ENCODE peak calls at places on chromosomes 2 and 18, in nine cellular contexts. U is CMK, L is NCI-H2081, S is DMS 273 treated with DMSO at 0.1 percent for 48 hours, T is NCI-H69, K is brain microvascular endothelial cell, Z is omental fat pad, D is H9, X is GM13977. V is an unnamed sample.

GRCh38 chr18:32157580-32157979 is 32.3 kb upstream of the MEP1B start:
- DNase-seq in U (no peak), X (no peak), L (no peak), Z (no peak), S (no peak), K (no peak), D (no peak), T (peak), V (no peak)

GRCh38 chr2:168703926-168704325 is 98.5 kb upstream of the NOSTRIN start:
- DNase-seq in T (no peak), X (no peak), D (no peak), U (no peak), L (no peak), K (no peak), S (no peak), Z (no peak), V (no peak)

GRCh38 chr2:37117566-37117965 is 33.2 kb downstream of the GPATCH11 start:
- DNase-seq in L (no peak), D (no peak), T (no peak), Z (no peak), S (no peak), K (no peak), U (no peak), X (no peak), V (no peak)

GRCh38 chr18:38611036-38611964 is 1045.7 kb upstream of the CELF4 start:
- DNase-seq in Z (no peak), K (no peak), U (no peak), X (peak), L (no peak), T (peak), S (no peak), D (no peak), V (no peak)

GRCh38 chr2:48200591-48201293 is 294.4 kb upstream of the FBXO11 start:
- DNase-seq in D (no peak), U (no peak), K (no peak), T (no peak), X (peak), S (no peak), Z (no peak), L (no peak), V (no peak)

GRCh38 chr2:46849080-46849715 is 66.4 kb downstream of the MCFD2 start:
- DNase-seq in U (no peak), Z (no peak), D (no peak), L (no peak), S (no peak), K (no peak), X (no peak), T (peak), V (no peak)

GRCh38 chr2:20666364-20667150 is at the start of gene GDF7:
- DNase-seq in T (peak), L (no peak), S (no peak), K (no peak), U (peak), X (peak), D (peak), Z (no peak), V (no peak)

GRCh38 chr2:32627441-32627900 is 379 bp upstream of the TTC27 start:
- DNase-seq in Z (no peak), K (peak), X (no peak), D (peak), U (no peak), T (peak), L (peak), S (no peak), V (no peak)

GRCh38 chr2:101474752-101475384 is at the start of gene RFX8:
- DNase-seq in Z (no peak), S (no peak), D (no peak), U (no peak), L (no peak), T (no peak), X (peak), K (peak), V (no peak)

GRCh38 chr2:33051586-33052385 is 105.0 kb downstream of the LTBP1 start:
- DNase-seq in Z (no peak), S (no peak), K (peak), T (no peak), L (no peak), U (no peak), X (no peak), D (no peak), V (peak)

GRCh38 chr2:228469721-228470120 is 288.2 kb upstream of the SPHKAP start:
- DNase-seq in U (no peak), X (no peak), Z (no peak), D (no peak), K (no peak), T (no peak), L (no peak), S (no peak), V (no peak)

GRCh38 chr2:119431976-119432881 is 575 bp downstream of the TMEM37 start:
- DNase-seq in U (no peak), L (no peak), K (peak), Z (no peak), X (no peak), D (peak), T (peak), S (no peak), V (no peak)

GRCh38 chr2:172213116-172213515 is 110.4 kb upstream of the DLX2 start:
- DNase-seq in Z (no peak), X (no peak), D (no peak), L (no peak), S (no peak), T (no peak), U (no peak), K (no peak), V (no peak)

GRCh38 chr2:216692636-216693413 is 2.5 kb downstream of the IGFBP5 start:
- DNase-seq in T (peak), Z (no peak), S (peak), D (peak), K (peak), L (peak), U (peak), X (peak), V (peak)

GRCh38 chr18:55706893-55707292 is 118.9 kb upstream of the TCF4 start:
- DNase-seq in Z (no peak), S (no peak), X (no peak), U (no peak), D (no peak), K (peak), L (no peak), T (no peak), V (no peak)

GRCh38 chr2:105371156-105371555 is 27.7 kb downstream of the FHL2 start:
- DNase-seq in D (no peak), K (no peak), S (no peak), L (no peak), X (no peak), T (no peak), U (no peak), Z (no peak), V (no peak)

GRCh38 chr2:30149976-30150375 is 3.2 kb downstream of the YPEL5 start:
- DNase-seq in L (no peak), S (no peak), U (no peak), D (no peak), X (no peak), Z (no peak), T (no peak), K (no peak), V (no peak)

GRCh38 chr18:35522130-35522959 is 24.6 kb upstream of the INO80C start:
- DNase-seq in U (no peak), L (no peak), D (no peak), S (no peak), K (no peak), T (peak), X (no peak), Z (no peak), V (no peak)

GRCh38 chr18:37554399-37554787 is 11.2 kb downstream of the CELF4 start:
- DNase-seq in T (peak), U (no peak), Z (no peak), K (no peak), S (no peak), D (peak), L (no peak), X (no peak), V (no peak)

GRCh38 chr2:9234680-9235387 is 28.2 kb downstream of the ASAP2 start:
- DNase-seq in S (no peak), U (no peak), L (no peak), K (peak), T (peak), Z (no peak), X (no peak), D (no peak), V (no peak)

GRCh38 chr18:429030-429429 is 71.5 kb downstream of the COLEC12 start:
- DNase-seq in X (no peak), S (no peak), K (no peak), T (no peak), Z (no peak), L (no peak), D (no peak), U (no peak), V (no peak)

GRCh38 chr18:23331091-23331920 is 121.8 kb upstream of the RIOK3 start:
- DNase-seq in L (no peak), S (no peak), K (no peak), Z (no peak), T (no peak), D (peak), U (no peak), X (no peak), V (no peak)

GRCh38 chr2:86352137-86352931 is 14.9 kb upstream of the REEP1 start:
- DNase-seq in S (no peak), D (no peak), T (no peak), U (no peak), Z (no peak), L (no peak), X (no peak), K (no peak), V (no peak)

GRCh38 chr2:108896741-108897140 is 92.3 kb downstream of the EDAR start:
- DNase-seq in U (no peak), T (no peak), K (no peak), S (no peak), L (no peak), Z (no peak), D (no peak), X (no peak), V (no peak)

GRCh38 chr18:75173125-75173432 is 35.9 kb downstream of the PTGR3 start:
- DNase-seq in U (no peak), L (no peak), T (peak), X (peak), Z (no peak), K (no peak), D (no peak), S (no peak), V (no peak)

GRCh38 chr18:22084547-22084946 is 84.8 kb upstream of the GATA6 start:
- DNase-seq in Z (no peak), D (no peak), X (no peak), U (no peak), L (no peak), S (no peak), T (no peak), K (no peak), V (no peak)

GRCh38 chr18:56421641-56422040 is 216.8 kb downstream of the TXNL1 start:
- DNase-seq in D (no peak), Z (no peak), K (no peak), T (no peak), L (no peak), X (no peak), U (no peak), S (no peak), V (no peak)

GRCh38 chr18:74459877-74460276 is 2.8 kb upstream of the DIPK1C start:
- DNase-seq in T (peak), X (no peak), S (no peak), K (no peak), L (no peak), U (no peak), D (peak), Z (no peak), V (peak)

GRCh38 chr2:205749078-205749477 is 66.8 kb downstream of the NRP2 start:
- DNase-seq in T (no peak), X (no peak), Z (no peak), S (no peak), L (no peak), U (no peak), D (no peak), K (no peak), V (no peak)

GRCh38 chr2:158060862-158061435 is 40.7 kb upstream of the UPP2 start:
- DNase-seq in T (no peak), Z (no peak), D (no peak), U (no peak), L (no peak), K (peak), X (no peak), S (no peak), V (no peak)

GRCh38 chr18:79501006-79501405 is 105.3 kb downstream of the NFATC1 start:
- DNase-seq in X (no peak), L (no peak), K (no peak), Z (no peak), D (no peak), S (no peak), T (no peak), U (no peak), V (no peak)

GRCh38 chr2:210541280-210541902 is 15.0 kb upstream of the CPS1 start:
- DNase-seq in Z (no peak), S (no peak), T (no peak), X (no peak), U (no peak), L (no peak), K (no peak), D (no peak), V (no peak)

GRCh38 chr18:48529796-48530195 is 9.0 kb upstream of the CTIF start:
- DNase-seq in D (peak), U (no peak), Z (no peak), K (peak), S (no peak), L (no peak), X (no peak), T (peak), V (no peak)

GRCh38 chr2:26011990-26012856 is 21.7 kb upstream of the RAB10 start:
- DNase-seq in D (peak), X (no peak), S (no peak), U (no peak), L (no peak), Z (no peak), T (peak), K (no peak), V (peak)

GRCh38 chr2:12106440-12107080 is 360.1 kb downstream of the LPIN1 start:
- DNase-seq in D (no peak), S (no peak), L (no peak), K (peak), U (no peak), X (peak), Z (no peak), T (no peak), V (peak)

GRCh38 chr18:41326311-41326710 is 628.7 kb upstream of the PIK3C3 start:
- DNase-seq in S (no peak), U (no peak), K (peak), T (no peak), Z (no peak), D (no peak), L (no peak), X (no peak), V (no peak)

GRCh38 chr18:12038082-12038660 is 55.5 kb upstream of the ANKRD62 start:
- DNase-seq in Z (no peak), D (no peak), T (peak), X (peak), K (no peak), L (no peak), S (no peak), U (no peak), V (no peak)